ENCODE peak calls at places on chromosome 5, in five cellular contexts. K, L, J, O and G are unnamed samples.

GRCh38 chr5:179313849-179314521 is 31.3 kb downstream of the ADAMTS2 start:
- DNase-seq in K (peak), L (no peak), J (no peak), O (peak), G (peak)

GRCh38 chr5:76305264-76305663 is 97.8 kb upstream of the IQGAP2 start:
- DNase-seq in K (no peak), L (no peak), J (no peak), O (no peak), G (no peak)

GRCh38 chr5:146284016-146284415 is 54.6 kb upstream of the POU4F3 start:
- DNase-seq in K (no peak), L (no peak), J (no peak), O (no peak), G (no peak)

GRCh38 chr5:10555134-10555733 is 8.6 kb upstream of the ANKRD33B start:
- DNase-seq in K (no peak), L (no peak), J (no peak), O (no peak), G (no peak)

GRCh38 chr5:3026651-3027050 is 275.2 kb upstream of the IRX2 start:
- DNase-seq in K (no peak), L (no peak), J (no peak), O (no peak), G (no peak)

GRCh38 chr5:154771383-154771901 is 16.3 kb downstream of the LARP1 start:
- DNase-seq in K (no peak), L (no peak), J (no peak), O (no peak), G (no peak)

GRCh38 chr5:91194861-91195460 is 188.2 kb downstream of the ARRDC3 start:
- DNase-seq in K (no peak), L (no peak), J (no peak), O (no peak), G (no peak)

GRCh38 chr5:41871866-41872265 is 1.6 kb upstream of the OXCT1 start:
- DNase-seq in K (no peak), L (no peak), J (no peak), O (no peak), G (no peak)

GRCh38 chr5:136082390-136083193 is 50.1 kb upstream of the SMAD5 start:
- DNase-seq in K (peak), L (peak), J (no peak), O (peak), G (peak)

GRCh38 chr5:142275496-142275895 is 49.3 kb downstream of the SPRY4 start:
- DNase-seq in K (no peak), L (no peak), J (no peak), O (no peak), G (no peak)

GRCh38 chr5:56402273-56403223 is 169.4 kb upstream of the ANKRD55 start:
- DNase-seq in K (no peak), L (no peak), J (no peak), O (no peak), G (no peak)

GRCh38 chr5:173330151-173330855 is 2.1 kb upstream of the STC2 start:
- DNase-seq in K (no peak), L (no peak), J (no peak), O (no peak), G (no peak)

GRCh38 chr5:33994845-33995244 is 10.4 kb upstream of the SLC45A2 start:
- DNase-seq in K (no peak), L (no peak), J (no peak), O (no peak), G (no peak)

DNA sequence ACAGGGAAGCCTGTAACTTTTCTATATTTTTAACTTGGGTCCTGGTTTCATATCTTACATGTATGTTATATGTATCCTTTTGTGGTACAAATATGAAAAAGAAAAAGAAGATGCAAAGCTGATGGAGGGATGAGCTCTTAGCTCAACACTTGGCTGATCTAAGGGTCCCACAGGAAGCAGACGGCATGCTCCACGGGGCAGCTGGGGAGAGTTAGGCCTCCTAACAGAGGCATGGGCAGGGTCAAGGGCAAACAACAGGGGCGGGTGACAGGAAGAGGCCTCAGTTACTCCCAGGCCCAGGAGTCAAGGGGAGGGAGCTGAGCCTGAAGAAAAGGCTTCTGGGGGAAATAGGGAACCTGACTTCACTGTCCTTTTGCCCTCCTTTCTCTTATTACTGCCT is 287.2 kb downstream of the ZSWIM6 start:
- DNase-seq in K (no peak), L (no peak), J (no peak), O (no peak), G (no peak)
- H3K27ac ChIP-seq in K (no peak), L (no peak), J (no peak), O (no peak), G (peak)

DNA sequence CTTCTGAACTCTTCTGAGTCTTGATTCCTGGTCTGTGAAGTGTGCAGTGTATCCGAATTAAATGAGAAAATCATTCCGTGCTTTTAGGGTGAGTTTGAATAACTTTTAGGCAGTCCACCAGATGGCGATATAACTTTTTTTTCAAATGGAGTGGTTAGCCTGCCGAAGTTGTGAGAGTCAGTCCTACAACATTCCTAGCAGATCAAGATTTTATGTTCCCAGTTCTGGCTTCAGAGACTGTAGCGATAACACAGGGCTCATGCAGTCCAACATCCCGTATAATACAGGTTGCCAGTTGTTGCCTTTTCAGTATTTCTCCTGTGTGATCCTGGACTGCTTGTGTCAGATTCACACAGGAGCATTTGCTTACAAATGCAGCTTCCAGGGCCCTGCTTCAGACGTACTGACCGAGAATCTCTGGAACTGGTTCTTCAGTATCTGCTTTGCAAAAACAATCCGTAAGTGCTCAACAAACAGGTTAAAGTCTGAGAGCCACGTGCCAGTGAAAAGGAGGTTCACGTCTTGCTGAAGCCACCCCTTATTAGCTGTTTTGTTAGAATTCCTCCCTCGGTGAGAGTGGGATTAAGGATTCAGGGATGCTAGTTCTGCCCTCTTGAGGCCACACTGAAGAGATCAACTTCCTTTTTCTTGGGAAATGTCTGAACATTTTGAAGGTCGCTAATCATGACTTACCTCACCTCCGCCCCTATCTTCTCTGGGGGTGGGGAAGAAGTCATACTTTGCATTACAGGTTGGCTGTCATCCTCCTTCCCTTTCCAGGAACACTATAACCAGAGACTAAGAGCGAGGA is 22.8 kb downstream of the SMIM3 start:
- DNase-seq in K (no peak), L (peak), J (no peak), O (no peak), G (no peak)
- H3K4me3 ChIP-seq in K (peak), L (no peak), J (no peak), O (peak), G (peak)

GRCh38 chr5:7533941-7534340 is 138.0 kb downstream of the ADCY2 start:
- DNase-seq in K (no peak), L (no peak), J (no peak), O (no peak), G (no peak)
- TF ChIP-seq CTCF in K (no peak), L (no peak), J (no peak), O (no peak), G (no peak)

DNA sequence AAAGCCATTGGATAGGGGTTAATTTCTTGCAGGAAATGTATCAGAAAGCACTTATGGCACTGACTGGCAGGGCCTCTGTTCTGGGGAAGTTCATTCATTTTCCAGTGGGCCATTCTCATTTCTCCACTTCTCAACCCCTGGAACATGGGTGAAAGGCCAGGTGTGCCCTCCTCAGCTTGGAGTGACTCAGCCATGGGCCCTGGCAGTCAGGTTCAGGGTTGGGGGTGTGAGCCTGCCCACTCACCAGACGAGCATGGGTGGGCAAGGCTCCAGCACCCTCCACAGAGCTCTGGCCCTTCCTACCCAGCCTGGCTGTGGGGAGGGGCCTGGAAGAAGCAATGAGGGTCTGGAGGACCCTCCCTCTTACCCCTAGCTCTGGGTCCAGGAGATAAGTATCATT is 174.4 kb downstream of the HSPA4 start:
- DNase-seq in K (no peak), L (no peak), J (no peak), O (no peak), G (no peak)
- H3K27ac ChIP-seq in K (no peak), L (no peak), J (no peak), O (no peak), G (no peak)

GRCh38 chr5:143714629-143715028 is 97.3 kb upstream of the HMHB1 start:
- DNase-seq in K (peak), L (peak), J (peak), O (peak), G (no peak)
- H3K4me3 ChIP-seq in K (no peak), L (peak), J (no peak), O (no peak), G (no peak)

GRCh38 chr5:39106332-39106731 is 32.1 kb upstream of the RICTOR start:
- DNase-seq in K (no peak), L (no peak), J (no peak), O (no peak), G (no peak)
- TF ChIP-seq CTCF in K (no peak), L (peak), J (no peak), O (peak), G (no peak)

DNA sequence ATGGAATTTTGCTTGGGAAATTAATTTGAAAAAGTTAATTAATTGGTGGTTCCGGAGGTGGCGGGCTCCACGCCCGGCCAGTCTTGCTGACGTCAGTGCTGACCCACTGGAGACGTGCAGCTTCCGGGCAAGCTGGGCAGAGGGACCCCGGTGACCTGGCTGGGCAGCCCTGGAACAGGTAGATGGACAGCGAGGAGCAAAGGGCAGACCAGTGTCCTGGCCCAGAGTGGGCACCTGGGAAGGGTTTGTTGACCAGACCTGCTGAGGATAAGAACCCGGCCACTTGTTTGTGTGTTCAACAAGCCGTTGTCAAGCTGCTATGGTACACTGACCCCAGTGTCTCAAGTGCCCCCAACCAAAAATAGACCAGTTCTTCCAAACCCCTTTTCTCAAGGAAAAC is 17.5 kb downstream of the CXXC5 start:
- DNase-seq in K (no peak), L (no peak), J (no peak), O (no peak), G (no peak)
- H3K27ac ChIP-seq in K (no peak), L (peak), J (no peak), O (no peak), G (peak)

GRCh38 chr5:176436641-176437040 is 11.5 kb upstream of the FAF2 start:
- DNase-seq in K (no peak), L (peak), J (no peak), O (no peak), G (no peak)
- H3K4me3 ChIP-seq in K (no peak), L (peak), J (no peak), O (peak), G (peak)

GRCh38 chr5:139369181-139369580 is 13.9 kb downstream of the SLC23A1 start:
- DNase-seq in K (no peak), L (no peak), J (no peak), O (no peak), G (no peak)

GRCh38 chr5:139371482-139372435 is 11.3 kb downstream of the SLC23A1 start:
- DNase-seq in K (no peak), L (no peak), J (no peak), O (no peak), G (no peak)

GRCh38 chr5:139364466-139364865 is 18.6 kb downstream of the SLC23A1 start:
- DNase-seq in K (no peak), L (no peak), J (no peak), O (no peak), G (no peak)

GRCh38 chr5:139363937-139364336 is 19.2 kb downstream of the SLC23A1 start:
- DNase-seq in K (no peak), L (no peak), J (no peak), O (no peak), G (no peak)

DNA sequence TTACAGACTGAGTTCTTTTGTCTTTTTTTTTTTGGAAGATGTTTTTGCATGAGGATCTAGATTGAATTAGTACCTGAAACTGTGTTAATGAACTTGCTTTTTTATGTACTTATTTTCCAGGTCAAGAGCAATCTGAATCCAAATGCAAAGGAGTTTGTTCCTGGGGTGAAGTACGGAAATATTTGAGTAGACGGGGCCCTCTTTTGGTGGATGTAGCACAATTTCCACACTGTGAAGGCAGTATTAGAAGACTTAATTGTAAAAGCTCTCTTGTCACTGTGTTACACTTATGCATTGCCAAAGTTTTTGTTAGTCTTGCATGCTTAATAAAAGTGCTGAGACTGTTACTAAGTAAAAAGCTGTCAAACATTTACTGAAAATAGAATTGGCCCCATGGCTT is 14.5 kb downstream of the SLC23A1 start:
- DNase-seq in K (no peak), L (peak), J (no peak), O (no peak), G (no peak)
- TF ChIP-seq CTCF in K (no peak), L (peak), J (peak), O (no peak), G (no peak)

DNA sequence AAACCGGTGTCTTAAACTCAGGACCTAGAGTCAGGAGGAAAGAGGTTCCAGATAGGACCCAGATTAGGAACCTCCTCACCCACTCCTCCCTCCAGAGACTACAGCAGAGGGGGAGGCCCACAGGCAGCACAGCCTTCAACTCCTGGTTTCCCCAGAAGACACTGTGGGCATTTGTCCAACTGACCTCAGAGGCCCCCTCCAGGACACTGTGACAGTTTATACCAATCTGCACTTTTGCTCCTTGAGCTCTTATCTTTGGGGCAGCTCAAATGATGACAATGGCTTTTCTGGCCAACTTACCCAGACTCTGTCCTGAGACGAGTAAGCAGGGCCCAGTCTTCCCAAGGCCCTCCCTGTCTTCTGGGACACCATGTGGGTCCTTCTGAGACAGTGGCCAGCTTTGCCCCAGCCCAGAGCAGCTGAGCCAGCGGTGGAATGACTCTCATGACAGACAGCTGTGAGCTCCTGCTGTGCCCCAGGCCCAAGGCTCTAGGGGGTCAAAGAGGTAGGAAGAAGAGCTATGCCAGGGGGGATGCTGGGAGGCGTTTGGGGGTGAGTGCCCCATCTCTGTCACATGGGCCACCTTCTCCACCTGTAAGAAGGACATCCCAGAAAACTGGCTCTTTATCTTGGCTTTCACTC is 14.3 kb downstream of the OR2V2 start:
- DNase-seq in K (no peak), L (no peak), J (no peak), O (no peak), G (no peak)
- H3K27ac ChIP-seq in K (no peak), L (peak), J (peak), O (peak), G (no peak)